ENCODE peak calls at places on chromosome 1, in ten cellular contexts. One of them, this sample, is unnamed.
A peak's percentile ranks its signal among the peaks of the same experiment; 100 is the strongest.

GRCh38 chr1:204731509-204731908 is 46.0 kb upstream of the LRRN2 start:
- DNase-seq in brain microvascular endothelial cell: no peak
- DNase-seq in epithelial cell of esophagus: no peak
- DNase-seq in endothelial cell: no peak
- DNase-seq in stomach: no peak
- DNase-seq in epithelial cell of proximal tubule: no peak
- DNase-seq in HFF-Myc: no peak
- DNase-seq in cardiac fibroblast: no peak
- DNase-seq in CD4-positive, alpha-beta T cell: no peak
- DNase-seq in hepatocyte: no peak
- DNase-seq in this sample: no peak

GRCh38 chr1:58515794-58516401 is 30.6 kb downstream of the OMA1 start:
- DNase-seq in brain microvascular endothelial cell: peak; percentile 56
- DNase-seq in epithelial cell of esophagus: peak; percentile 83
- DNase-seq in endothelial cell: peak; percentile 22
- DNase-seq in stomach: peak; percentile 38
- DNase-seq in epithelial cell of proximal tubule: peak; percentile 27
- DNase-seq in HFF-Myc: peak; percentile 67
- DNase-seq in cardiac fibroblast: peak; percentile 90
- DNase-seq in CD4-positive, alpha-beta T cell: peak; percentile 1
- DNase-seq in hepatocyte: peak; percentile 79
- DNase-seq in this sample: no peak

GRCh38 chr1:152386940-152387339 is 27.1 kb downstream of the CRNN start:
- DNase-seq in brain microvascular endothelial cell: no peak
- DNase-seq in epithelial cell of esophagus: peak; percentile 72
- DNase-seq in endothelial cell: no peak
- DNase-seq in stomach: no peak
- DNase-seq in epithelial cell of proximal tubule: no peak
- DNase-seq in HFF-Myc: no peak
- DNase-seq in cardiac fibroblast: peak; percentile 2
- DNase-seq in CD4-positive, alpha-beta T cell: no peak
- DNase-seq in hepatocyte: no peak
- DNase-seq in this sample: no peak

GRCh38 chr1:216824511-216824910 is 101.3 kb upstream of the ESRRG start:
- DNase-seq in brain microvascular endothelial cell: no peak
- DNase-seq in epithelial cell of esophagus: peak; percentile 36
- DNase-seq in endothelial cell: no peak
- DNase-seq in stomach: no peak
- DNase-seq in epithelial cell of proximal tubule: peak; percentile 50
- DNase-seq in HFF-Myc: no peak
- DNase-seq in cardiac fibroblast: no peak
- DNase-seq in CD4-positive, alpha-beta T cell: no peak
- DNase-seq in hepatocyte: no peak
- DNase-seq in this sample: no peak

GRCh38 chr1:69180358-69180757 is 387.4 kb upstream of the LRRC7 start:
- DNase-seq in brain microvascular endothelial cell: no peak
- DNase-seq in epithelial cell of esophagus: no peak
- DNase-seq in endothelial cell: no peak
- DNase-seq in stomach: no peak
- DNase-seq in epithelial cell of proximal tubule: no peak
- DNase-seq in HFF-Myc: no peak
- DNase-seq in cardiac fibroblast: no peak
- DNase-seq in CD4-positive, alpha-beta T cell: no peak
- DNase-seq in hepatocyte: no peak
- DNase-seq in this sample: no peak

GRCh38 chr1:204520834-204521709 is 4.9 kb downstream of the MDM4 start:
- DNase-seq in brain microvascular endothelial cell: peak; percentile 52
- DNase-seq in epithelial cell of esophagus: peak; percentile 51
- DNase-seq in endothelial cell: no peak
- DNase-seq in stomach: no peak
- DNase-seq in epithelial cell of proximal tubule: peak; percentile 79
- DNase-seq in HFF-Myc: no peak
- DNase-seq in cardiac fibroblast: peak; percentile 80
- DNase-seq in CD4-positive, alpha-beta T cell: peak; percentile 40
- DNase-seq in hepatocyte: no peak
- DNase-seq in this sample: no peak

GRCh38 chr1:203744008-203744972 is 20.7 kb upstream of the LAX1 start:
- DNase-seq in brain microvascular endothelial cell: no peak
- DNase-seq in epithelial cell of esophagus: peak; percentile 49
- DNase-seq in endothelial cell: no peak
- DNase-seq in stomach: peak; percentile 31
- DNase-seq in epithelial cell of proximal tubule: no peak
- DNase-seq in HFF-Myc: no peak
- DNase-seq in cardiac fibroblast: peak; percentile 17
- DNase-seq in CD4-positive, alpha-beta T cell: no peak
- DNase-seq in hepatocyte: no peak
- DNase-seq in this sample: no peak

GRCh38 chr1:7046314-7046713 is 261.1 kb downstream of the CAMTA1 start:
- DNase-seq in brain microvascular endothelial cell: peak; percentile 66
- DNase-seq in epithelial cell of esophagus: peak; percentile 66
- DNase-seq in endothelial cell: peak; percentile 64
- DNase-seq in stomach: peak; percentile 30
- DNase-seq in epithelial cell of proximal tubule: no peak
- DNase-seq in HFF-Myc: peak; percentile 51
- DNase-seq in cardiac fibroblast: peak; percentile 39
- DNase-seq in CD4-positive, alpha-beta T cell: no peak
- DNase-seq in hepatocyte: peak; percentile 77
- DNase-seq in this sample: no peak

GRCh38 chr1:53586765-53587164 is 127.6 kb downstream of the DMRTB1 start:
- DNase-seq in brain microvascular endothelial cell: no peak
- DNase-seq in epithelial cell of esophagus: no peak
- DNase-seq in endothelial cell: no peak
- DNase-seq in stomach: peak; percentile 13
- DNase-seq in epithelial cell of proximal tubule: no peak
- DNase-seq in HFF-Myc: no peak
- DNase-seq in cardiac fibroblast: no peak
- DNase-seq in CD4-positive, alpha-beta T cell: no peak
- DNase-seq in hepatocyte: no peak
- DNase-seq in this sample: no peak

GRCh38 chr1:243620096-243620495 is 229.9 kb downstream of the AKT3 start:
- DNase-seq in brain microvascular endothelial cell: no peak
- DNase-seq in epithelial cell of esophagus: no peak
- DNase-seq in endothelial cell: no peak
- DNase-seq in stomach: no peak
- DNase-seq in epithelial cell of proximal tubule: no peak
- DNase-seq in HFF-Myc: no peak
- DNase-seq in cardiac fibroblast: no peak
- DNase-seq in CD4-positive, alpha-beta T cell: no peak
- DNase-seq in hepatocyte: no peak
- DNase-seq in this sample: no peak

GRCh38 chr1:209875510-209875909 is 47.7 kb downstream of the UTP25 start:
- DNase-seq in brain microvascular endothelial cell: peak; percentile 78
- DNase-seq in epithelial cell of esophagus: peak; percentile 61
- DNase-seq in endothelial cell: peak; percentile 13
- DNase-seq in stomach: no peak
- DNase-seq in epithelial cell of proximal tubule: no peak
- DNase-seq in HFF-Myc: no peak
- DNase-seq in cardiac fibroblast: peak; percentile 85
- DNase-seq in CD4-positive, alpha-beta T cell: no peak
- DNase-seq in hepatocyte: peak; percentile 46
- DNase-seq in this sample: no peak

GRCh38 chr1:202349263-202349928 is 897 bp downstream of the PPP1R12B start:
- DNase-seq in brain microvascular endothelial cell: peak; percentile 93
- DNase-seq in epithelial cell of esophagus: peak; percentile 20
- DNase-seq in endothelial cell: no peak
- DNase-seq in stomach: no peak
- DNase-seq in epithelial cell of proximal tubule: no peak
- DNase-seq in HFF-Myc: no peak
- DNase-seq in cardiac fibroblast: peak; percentile 73
- DNase-seq in CD4-positive, alpha-beta T cell: no peak
- DNase-seq in hepatocyte: peak; percentile 48
- DNase-seq in this sample: no peak

GRCh38 chr1:41501581-41501980 is 17.1 kb upstream of the EDN2 start:
- DNase-seq in brain microvascular endothelial cell: no peak
- DNase-seq in epithelial cell of esophagus: peak; percentile 82
- DNase-seq in endothelial cell: no peak
- DNase-seq in stomach: peak; percentile 93
- DNase-seq in epithelial cell of proximal tubule: no peak
- DNase-seq in HFF-Myc: no peak
- DNase-seq in cardiac fibroblast: no peak
- DNase-seq in CD4-positive, alpha-beta T cell: no peak
- DNase-seq in hepatocyte: no peak
- DNase-seq in this sample: no peak

GRCh38 chr1:93219443-93219842 is 38.9 kb downstream of the CCDC18 start:
- DNase-seq in brain microvascular endothelial cell: no peak
- DNase-seq in epithelial cell of esophagus: no peak
- DNase-seq in endothelial cell: no peak
- DNase-seq in stomach: no peak
- DNase-seq in epithelial cell of proximal tubule: peak; percentile 22
- DNase-seq in HFF-Myc: no peak
- DNase-seq in cardiac fibroblast: no peak
- DNase-seq in CD4-positive, alpha-beta T cell: no peak
- DNase-seq in hepatocyte: no peak
- DNase-seq in this sample: no peak

GRCh38 chr1:160354388-160354985 is 11.3 kb downstream of the NCSTN start:
- DNase-seq in brain microvascular endothelial cell: peak; percentile 18
- DNase-seq in epithelial cell of esophagus: peak; percentile 57
- DNase-seq in endothelial cell: peak; percentile 47
- DNase-seq in stomach: no peak
- DNase-seq in epithelial cell of proximal tubule: no peak
- DNase-seq in HFF-Myc: no peak
- DNase-seq in cardiac fibroblast: peak; percentile 46
- DNase-seq in CD4-positive, alpha-beta T cell: no peak
- DNase-seq in hepatocyte: peak; percentile 38
- DNase-seq in this sample: peak; percentile 49
- TF ChIP-seq CTCF in brain microvascular endothelial cell: peak; percentile 80
- TF ChIP-seq CTCF in epithelial cell of esophagus: peak; percentile 73
- TF ChIP-seq CTCF in endothelial cell: peak; percentile 46
- TF ChIP-seq CTCF in stomach: peak; percentile 11
- TF ChIP-seq CTCF in epithelial cell of proximal tubule: peak; percentile 76
- TF ChIP-seq CTCF in HFF-Myc: peak; percentile 70
- TF ChIP-seq CTCF in cardiac fibroblast: peak; percentile 65
- TF ChIP-seq CTCF in CD4-positive, alpha-beta T cell: peak; percentile 27
- TF ChIP-seq CTCF in hepatocyte: peak; percentile 42
- TF ChIP-seq CTCF in this sample: peak; percentile 46

GRCh38 chr1:225573216-225573615 is 79.7 kb downstream of the ENAH start:
- DNase-seq in brain microvascular endothelial cell: no peak
- DNase-seq in epithelial cell of esophagus: no peak
- DNase-seq in endothelial cell: no peak
- DNase-seq in stomach: no peak
- DNase-seq in epithelial cell of proximal tubule: no peak
- DNase-seq in HFF-Myc: no peak
- DNase-seq in cardiac fibroblast: no peak
- DNase-seq in CD4-positive, alpha-beta T cell: no peak
- DNase-seq in hepatocyte: no peak
- DNase-seq in this sample: no peak

GRCh38 chr1:225572422-225572821 is 80.5 kb downstream of the ENAH start:
- DNase-seq in brain microvascular endothelial cell: peak; percentile 48
- DNase-seq in epithelial cell of esophagus: peak; percentile 21
- DNase-seq in endothelial cell: no peak
- DNase-seq in stomach: no peak
- DNase-seq in epithelial cell of proximal tubule: no peak
- DNase-seq in HFF-Myc: no peak
- DNase-seq in cardiac fibroblast: peak; percentile 78
- DNase-seq in CD4-positive, alpha-beta T cell: no peak
- DNase-seq in hepatocyte: peak; percentile 19
- DNase-seq in this sample: no peak

GRCh38 chr1:225565845-225566244 is 87.1 kb downstream of the ENAH start:
- DNase-seq in brain microvascular endothelial cell: no peak
- DNase-seq in epithelial cell of esophagus: no peak
- DNase-seq in endothelial cell: no peak
- DNase-seq in stomach: no peak
- DNase-seq in epithelial cell of proximal tubule: no peak
- DNase-seq in HFF-Myc: no peak
- DNase-seq in cardiac fibroblast: peak; percentile 72
- DNase-seq in CD4-positive, alpha-beta T cell: no peak
- DNase-seq in hepatocyte: peak; percentile 19
- DNase-seq in this sample: no peak

GRCh38 chr1:225567789-225568188 is 85.1 kb downstream of the ENAH start:
- DNase-seq in brain microvascular endothelial cell: peak; percentile 18
- DNase-seq in epithelial cell of esophagus: no peak
- DNase-seq in endothelial cell: no peak
- DNase-seq in stomach: no peak
- DNase-seq in epithelial cell of proximal tubule: no peak
- DNase-seq in HFF-Myc: no peak
- DNase-seq in cardiac fibroblast: no peak
- DNase-seq in CD4-positive, alpha-beta T cell: no peak
- DNase-seq in hepatocyte: no peak
- DNase-seq in this sample: no peak
- TF ChIP-seq CTCF in brain microvascular endothelial cell: peak; percentile 49
- TF ChIP-seq CTCF in epithelial cell of esophagus: no peak
- TF ChIP-seq CTCF in endothelial cell: no peak
- TF ChIP-seq CTCF in stomach: peak; percentile 11
- TF ChIP-seq CTCF in epithelial cell of proximal tubule: peak; percentile 33
- TF ChIP-seq CTCF in HFF-Myc: no peak
- TF ChIP-seq CTCF in cardiac fibroblast: no peak
- TF ChIP-seq CTCF in CD4-positive, alpha-beta T cell: no peak
- TF ChIP-seq CTCF in hepatocyte: peak; percentile 17
- TF ChIP-seq CTCF in this sample: peak; percentile 15

GRCh38 chr1:168635129-168635528 is 58.7 kb downstream of the XCL1 start:
- DNase-seq in brain microvascular endothelial cell: no peak
- DNase-seq in epithelial cell of esophagus: no peak
- DNase-seq in endothelial cell: no peak
- DNase-seq in stomach: no peak
- DNase-seq in epithelial cell of proximal tubule: no peak
- DNase-seq in HFF-Myc: no peak
- DNase-seq in cardiac fibroblast: no peak
- DNase-seq in CD4-positive, alpha-beta T cell: no peak
- DNase-seq in hepatocyte: no peak
- DNase-seq in this sample: no peak

GRCh38 chr1:168636642-168637111 is 60.3 kb downstream of the XCL1 start:
- DNase-seq in brain microvascular endothelial cell: peak; percentile 41
- DNase-seq in epithelial cell of esophagus: peak; percentile 86
- DNase-seq in endothelial cell: no peak
- DNase-seq in stomach: no peak
- DNase-seq in epithelial cell of proximal tubule: peak; percentile 87
- DNase-seq in HFF-Myc: no peak
- DNase-seq in cardiac fibroblast: peak; percentile 76
- DNase-seq in CD4-positive, alpha-beta T cell: no peak
- DNase-seq in hepatocyte: peak; percentile 70
- DNase-seq in this sample: no peak

GRCh38 chr1:168637350-168637991 is 61.1 kb downstream of the XCL1 start:
- DNase-seq in brain microvascular endothelial cell: no peak
- DNase-seq in epithelial cell of esophagus: peak; percentile 67
- DNase-seq in endothelial cell: peak; percentile 19
- DNase-seq in stomach: no peak
- DNase-seq in epithelial cell of proximal tubule: peak; percentile 36
- DNase-seq in HFF-Myc: no peak
- DNase-seq in cardiac fibroblast: peak; percentile 55
- DNase-seq in CD4-positive, alpha-beta T cell: no peak
- DNase-seq in hepatocyte: peak; percentile 49
- DNase-seq in this sample: no peak

GRCh38 chr1:168638884-168639283 is 62.5 kb downstream of the XCL1 start:
- DNase-seq in brain microvascular endothelial cell: no peak
- DNase-seq in epithelial cell of esophagus: no peak
- DNase-seq in endothelial cell: no peak
- DNase-seq in stomach: no peak
- DNase-seq in epithelial cell of proximal tubule: no peak
- DNase-seq in HFF-Myc: no peak
- DNase-seq in cardiac fibroblast: no peak
- DNase-seq in CD4-positive, alpha-beta T cell: no peak
- DNase-seq in hepatocyte: no peak
- DNase-seq in this sample: no peak

GRCh38 chr1:168636200-168636599 is 59.8 kb downstream of the XCL1 start:
- DNase-seq in brain microvascular endothelial cell: no peak
- DNase-seq in epithelial cell of esophagus: peak; percentile 60
- DNase-seq in endothelial cell: no peak
- DNase-seq in stomach: no peak
- DNase-seq in epithelial cell of proximal tubule: peak; percentile 45
- DNase-seq in HFF-Myc: no peak
- DNase-seq in cardiac fibroblast: peak; percentile 25
- DNase-seq in CD4-positive, alpha-beta T cell: no peak
- DNase-seq in hepatocyte: peak; percentile 28
- DNase-seq in this sample: no peak
- TF ChIP-seq CTCF in brain microvascular endothelial cell: no peak
- TF ChIP-seq CTCF in epithelial cell of esophagus: peak; percentile 45
- TF ChIP-seq CTCF in endothelial cell: no peak
- TF ChIP-seq CTCF in stomach: peak; percentile 39
- TF ChIP-seq CTCF in epithelial cell of proximal tubule: peak; percentile 68
- TF ChIP-seq CTCF in HFF-Myc: no peak
- TF ChIP-seq CTCF in cardiac fibroblast: no peak
- TF ChIP-seq CTCF in CD4-positive, alpha-beta T cell: no peak
- TF ChIP-seq CTCF in hepatocyte: peak; percentile 37
- TF ChIP-seq CTCF in this sample: no peak

GRCh38 chr1:180502361-180503273 is at the start of gene ACBD6:
- DNase-seq in brain microvascular endothelial cell: peak; percentile 82
- DNase-seq in epithelial cell of esophagus: peak; percentile 89
- DNase-seq in endothelial cell: peak; percentile 91
- DNase-seq in stomach: peak; percentile 81
- DNase-seq in epithelial cell of proximal tubule: no peak
- DNase-seq in HFF-Myc: peak; percentile 64
- DNase-seq in cardiac fibroblast: peak; percentile 91
- DNase-seq in CD4-positive, alpha-beta T cell: peak; percentile 76
- DNase-seq in hepatocyte: peak; percentile 90
- DNase-seq in this sample: peak; percentile 93
- TF ChIP-seq CTCF in brain microvascular endothelial cell: peak; percentile 43
- TF ChIP-seq CTCF in epithelial cell of esophagus: peak; percentile 31
- TF ChIP-seq CTCF in endothelial cell: no peak
- TF ChIP-seq CTCF in stomach: peak; percentile 14
- TF ChIP-seq CTCF in epithelial cell of proximal tubule: peak; percentile 2
- TF ChIP-seq CTCF in HFF-Myc: no peak
- TF ChIP-seq CTCF in cardiac fibroblast: peak; percentile 13
- TF ChIP-seq CTCF in CD4-positive, alpha-beta T cell: no peak
- TF ChIP-seq CTCF in hepatocyte: peak; percentile 12
- TF ChIP-seq CTCF in this sample: no peak